ENCODE peak calls at places on chromosome 7, in five cellular contexts. B, T, Y, G and O are unnamed samples.

GRCh38 chr7:43303740-43304241 is 191.3 kb downstream of the HECW1 start:
- DNase-seq in Y (no peak), G (no peak), T (no peak), B (peak; percentile 2), O (no peak)

GRCh38 chr7:120695848-120696247 is 162.1 kb downstream of the TSPAN12 start:
- DNase-seq in G (no peak), Y (no peak), T (no peak), B (no peak), O (no peak)

GRCh38 chr7:141312395-141312794 is 238.5 kb downstream of the TMEM178B start:
- DNase-seq in B (no peak), G (no peak), T (no peak), Y (no peak), O (no peak)

GRCh38 chr7:44748948-44749731 is 493 bp downstream of the ZMIZ2 start:
- DNase-seq in Y (no peak), B (no peak), T (no peak), G (no peak), O (no peak)

GRCh38 chr7:101739757-101740398 is 77.5 kb upstream of the CUX1 start:
- DNase-seq in Y (no peak), B (no peak), T (no peak), G (no peak), O (no peak)

GRCh38 chr7:116630932-116631449 is 41.0 kb upstream of the MET start:
- DNase-seq in Y (peak; percentile 96), G (peak; percentile 86), B (peak; percentile 82), T (peak; percentile 89), O (peak; percentile 61)

GRCh38 chr7:117019287-117019686 is 66.0 kb downstream of the ST7 start:
- DNase-seq in B (no peak), Y (no peak), T (no peak), G (no peak), O (no peak)

GRCh38 chr7:43112941-43113621 is 634 bp downstream of the HECW1 start:
- DNase-seq in B (peak; percentile 49), Y (peak; percentile 7), T (no peak), G (no peak), O (no peak)

GRCh38 chr7:69736411-69736810 is 138.1 kb downstream of the AUTS2 start:
- DNase-seq in T (no peak), G (no peak), Y (no peak), B (no peak), O (no peak)

GRCh38 chr7:15508258-15508657 is 53.6 kb downstream of the AGMO start:
- DNase-seq in T (no peak), B (peak; percentile 30), Y (no peak), G (no peak), O (no peak)

GRCh38 chr7:74495112-74495880 is 41.6 kb downstream of the GTF2IRD1 start:
- DNase-seq in B (no peak), Y (no peak), G (no peak), T (no peak), O (no peak)

GRCh38 chr7:99000904-99001442 is 122.6 kb downstream of the TRRAP start:
- DNase-seq in G (no peak), Y (no peak), T (no peak), B (no peak), O (no peak)

GRCh38 chr7:144827581-144828139 is 8.2 kb downstream of the TPK1 start:
- DNase-seq in G (no peak), Y (no peak), T (no peak), B (peak; percentile 43), O (no peak)

GRCh38 chr7:27199820-27200760 is at the start of gene HOXA13:
- DNase-seq in Y (peak; percentile 69), G (no peak), T (peak; percentile 11), B (no peak), O (no peak)

GRCh38 chr7:149126662-149127321 is 668 bp upstream of the ZNF425 start:
- DNase-seq in T (peak; percentile 51), G (peak; percentile 21), B (peak; percentile 7), Y (peak; percentile 62), O (peak; percentile 60)

GRCh38 chr7:2873146-2873545 is 29.0 kb upstream of the GNA12 start:
- DNase-seq in T (no peak), G (no peak), B (no peak), Y (no peak), O (no peak)

GRCh38 chr7:77699056-77699455 is 2.8 kb downstream of the RSBN1L start:
- DNase-seq in B (no peak), T (no peak), G (no peak), Y (no peak), O (no peak)

GRCh38 chr7:16563281-16564022 is 36.8 kb downstream of the LRRC72 start:
- DNase-seq in T (no peak), G (no peak), Y (no peak), B (peak; percentile 0), O (no peak)

GRCh38 chr7:69419928-69420327 is 178.3 kb upstream of the AUTS2 start:
- DNase-seq in B (no peak), Y (peak; percentile 51), G (no peak), T (no peak), O (no peak)

GRCh38 chr7:123538189-123538714 is 3.9 kb upstream of the IQUB start:
- DNase-seq in T (no peak), Y (peak; percentile 69), B (peak; percentile 90), G (no peak), O (peak; percentile 20)

DNA sequence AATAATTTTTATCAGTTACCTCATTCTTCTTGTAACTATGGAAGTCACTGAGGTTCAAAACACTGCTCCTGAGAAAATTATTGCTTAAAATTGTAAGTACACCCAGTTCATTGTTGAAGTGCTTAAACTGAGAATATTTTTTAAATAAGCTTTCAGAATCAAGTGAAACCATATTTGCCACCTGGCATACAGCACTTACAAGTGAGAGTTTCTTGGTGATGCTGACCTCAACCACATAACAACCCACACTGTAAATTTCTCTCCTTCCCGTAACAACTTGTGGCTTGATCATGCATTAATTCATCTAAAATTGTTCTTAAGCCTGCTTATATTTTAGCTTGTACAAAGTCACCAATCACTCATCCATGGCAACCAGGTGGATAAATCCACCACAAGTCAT is 34.0 kb downstream of the IMMP2L start:
- DNase-seq in T (no peak), B (no peak), Y (no peak), G (no peak), O (no peak)
- TF ChIP-seq POLR2A in T (no peak), B (no peak), Y (no peak), G (no peak), O (no peak)

GRCh38 chr7:8263048-8263447 is 1.1 kb upstream of the ICA1 start:
- DNase-seq in B (no peak), T (no peak), G (no peak), Y (no peak), O (no peak)

GRCh38 chr7:8258734-8259133 is 3.2 kb downstream of the ICA1 start:
- DNase-seq in Y (no peak), B (no peak), G (no peak), T (no peak), O (no peak)

GRCh38 chr7:8259586-8260222 is 2.3 kb downstream of the ICA1 start:
- DNase-seq in T (no peak), B (no peak), G (no peak), Y (no peak), O (no peak)

GRCh38 chr7:8260871-8261707 is 878 bp downstream of the ICA1 start:
- DNase-seq in G (peak; percentile 39), T (peak; percentile 67), B (no peak), Y (peak; percentile 24), O (peak; percentile 35)

GRCh38 chr7:8261711-8262695 is at the start of gene ICA1:
- DNase-seq in G (peak; percentile 24), B (no peak), T (peak; percentile 83), Y (peak; percentile 45), O (peak; percentile 62)
- TF ChIP-seq POLR2A in G (no peak), B (no peak), T (peak; percentile 79), Y (no peak), O (no peak)

DNA sequence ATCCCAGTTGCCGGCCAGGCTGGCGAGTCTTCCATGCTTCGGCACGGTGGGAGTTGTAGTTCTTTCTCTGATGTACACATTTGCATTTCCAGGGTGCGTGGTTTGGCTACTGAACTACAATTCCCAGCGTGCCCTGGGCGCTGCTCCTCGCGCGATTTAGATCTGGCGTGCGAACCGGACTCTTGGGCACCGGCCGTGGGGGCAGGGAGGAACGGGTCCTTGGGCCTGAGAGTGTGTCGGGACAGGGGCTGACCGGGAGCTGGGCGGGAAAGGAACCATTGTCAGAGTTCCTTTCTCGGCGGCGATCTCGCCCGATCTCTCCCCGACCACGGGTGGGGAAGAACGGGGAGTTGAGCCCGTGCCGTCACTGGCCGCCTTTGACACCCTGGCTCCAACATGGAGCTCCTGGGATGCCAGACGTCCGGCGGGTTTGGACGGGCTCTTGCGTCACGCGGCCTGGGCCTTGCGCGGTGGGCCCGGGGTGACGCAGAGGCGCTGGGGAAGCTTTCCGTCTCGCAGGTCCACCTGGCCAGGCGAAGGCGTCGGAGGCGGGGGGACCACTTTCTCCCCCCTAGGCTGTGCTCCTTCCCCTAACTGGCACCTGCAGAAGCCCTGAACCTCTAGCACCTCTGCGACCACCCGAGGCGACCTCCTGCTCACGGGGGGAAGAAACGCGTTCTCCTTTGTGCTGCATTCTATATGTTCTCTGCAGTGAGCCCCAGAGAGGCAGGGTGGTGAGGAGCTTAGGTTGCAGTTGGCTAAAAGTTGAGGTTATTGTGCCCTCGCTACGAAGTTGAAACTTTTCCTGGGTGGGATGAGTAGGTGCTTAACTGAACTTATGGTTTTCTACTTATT is 774 bp downstream of the IFRD1 start:
- DNase-seq in T (peak; percentile 93), B (peak; percentile 97), G (peak; percentile 97), Y (peak; percentile 96), O (peak; percentile 63)
- TF ChIP-seq POLR2A in T (no peak), B (no peak), G (no peak), Y (no peak), O (peak; percentile 60)

GRCh38 chr7:87287738-87288341 is 57.6 kb upstream of the CROT start:
- DNase-seq in T (no peak), G (no peak), B (no peak), Y (no peak), O (no peak)
- TF ChIP-seq POLR2A in T (no peak), G (no peak), B (no peak), Y (no peak), O (no peak)

DNA sequence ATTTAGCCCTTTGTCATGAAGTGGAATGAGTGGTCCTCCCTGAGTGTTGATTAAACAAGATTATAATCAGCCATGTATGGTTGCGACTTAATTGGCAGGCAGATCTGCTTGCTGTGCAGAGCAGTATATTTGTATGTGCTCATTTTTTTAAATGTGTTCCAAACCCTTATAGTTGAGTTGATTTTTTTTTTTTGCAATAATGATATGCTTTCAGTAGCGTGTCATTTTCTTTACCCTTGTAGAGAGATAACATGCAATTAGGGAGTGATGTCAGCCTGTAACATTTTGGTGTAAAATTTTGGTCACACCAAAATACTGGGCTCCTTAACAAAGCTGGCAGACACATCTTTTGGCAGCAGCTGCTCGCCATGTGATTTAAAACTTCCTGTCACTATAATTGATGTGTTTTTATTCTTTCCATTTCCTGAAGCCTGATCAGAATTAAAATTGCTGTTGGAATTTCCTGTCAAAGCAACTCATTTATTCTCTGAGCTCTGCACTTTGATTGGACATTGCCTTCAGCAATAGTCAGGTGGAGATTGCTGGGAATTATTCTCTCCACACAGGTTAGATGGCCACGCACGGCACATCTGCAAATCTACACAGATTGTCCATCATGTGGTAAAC is 125.3 kb downstream of the DYNC1I1 start:
- DNase-seq in Y (no peak), G (no peak), B (no peak), T (no peak), O (no peak)
- TF ChIP-seq POLR2A in Y (no peak), G (no peak), B (no peak), T (no peak), O (no peak)